ENCODE peak calls at places on chromosomes 3 and 15, in four cellular contexts. D, Q, Z and S are unnamed samples. For H3K36me3, the result is how much of the 10 kb centered on the place peaks cover.

GRCh38 chr3:117463276-117463675 is 753.7 kb downstream of the TUSC7 start:
- DNase-seq in D (no peak), Z (no peak), Q (no peak), S (no peak)

GRCh38 chr15:56929933-56930332 is 11.5 kb downstream of the TCF12 start:
- DNase-seq in Q (no peak), Z (no peak), D (no peak), S (no peak)

GRCh38 chr15:40249477-40250303 is 10.8 kb downstream of the PAK6 start:
- DNase-seq in D (no peak), Z (no peak), Q (no peak), S (no peak)

GRCh38 chr3:192943384-192943783 is 25.7 kb upstream of the MB21D2 start:
- DNase-seq in Z (no peak), D (no peak), Q (no peak), S (no peak)

GRCh38 chr15:29695486-29696167 is 126.6 kb downstream of the TJP1 start:
- DNase-seq in D (peak), Q (no peak), Z (no peak), S (peak)

GRCh38 chr3:29642393-29643033 is 361.6 kb downstream of the RBMS3 start:
- DNase-seq in Q (no peak), Z (no peak), D (no peak), S (no peak)

GRCh38 chr3:29488922-29489321 is 208.1 kb downstream of the RBMS3 start:
- DNase-seq in Q (no peak), Z (no peak), D (no peak), S (no peak)

GRCh38 chr15:93203036-93203435 is 114.0 kb upstream of the RGMA start:
- DNase-seq in Z (no peak), D (no peak), Q (peak), S (no peak)

GRCh38 chr3:177338697-177339219 is 141.5 kb upstream of the TBL1XR1 start:
- DNase-seq in Q (peak), Z (no peak), D (peak), S (peak)

GRCh38 chr15:63046927-63047760 is 4.6 kb downstream of the TPM1 start:
- DNase-seq in Z (no peak), Q (no peak), D (no peak), S (no peak)

GRCh38 chr3:186099178-186099577 is 9.7 kb downstream of the ETV5 start:
- DNase-seq in Q (no peak), D (no peak), Z (no peak), S (no peak)

GRCh38 chr3:197151562-197151961 is 121.9 kb upstream of the MELTF start:
- DNase-seq in D (peak), Z (no peak), Q (no peak), S (peak)

GRCh38 chr3:54897028-54897711 is 30.7 kb downstream of the LRTM1 start:
- DNase-seq in Q (no peak), D (no peak), Z (no peak), S (no peak)

GRCh38 chr3:127887321-127887720 is 27.7 kb upstream of the KBTBD12 start:
- DNase-seq in D (no peak), Q (no peak), Z (no peak), S (no peak)

GRCh38 chr15:38622908-38623307 is 58.3 kb upstream of the RASGRP1 start:
- DNase-seq in Q (no peak), Z (no peak), D (no peak), S (no peak)

GRCh38 chr3:66256806-66257205 is 36.0 kb downstream of the SLC25A26 start:
- DNase-seq in D (no peak), Z (no peak), Q (no peak), S (no peak)

GRCh38 chr15:30990036-30990435 is 1.4 kb downstream of the MTMR10 start:
- DNase-seq in Q (no peak), D (no peak), Z (no peak), S (peak)

DNA sequence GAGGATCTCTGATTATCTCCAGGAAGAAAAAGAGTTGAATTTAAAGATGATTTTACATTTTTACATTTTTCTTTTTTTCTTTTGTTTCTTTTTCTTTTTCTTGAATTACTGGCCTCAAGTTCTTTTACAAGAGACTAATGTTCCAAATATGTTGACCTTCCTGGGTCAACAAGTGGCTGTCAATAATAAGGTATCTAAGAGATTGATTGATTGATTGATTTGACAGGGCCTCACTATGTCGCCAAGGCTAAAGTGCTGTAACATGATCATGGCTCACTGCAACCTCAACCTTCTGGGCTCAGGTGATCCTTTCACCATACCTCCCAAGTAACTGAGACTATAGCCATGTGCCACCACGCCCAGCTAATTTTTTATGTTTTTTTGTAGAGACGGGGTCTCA is 44.6 kb downstream of the KIF9 start:
- DNase-seq in Z (no peak), Q (no peak), D (no peak), S (no peak)
- TF ChIP-seq HDAC2 in Z (no peak), Q (no peak), D (no peak), S (no peak)

DNA sequence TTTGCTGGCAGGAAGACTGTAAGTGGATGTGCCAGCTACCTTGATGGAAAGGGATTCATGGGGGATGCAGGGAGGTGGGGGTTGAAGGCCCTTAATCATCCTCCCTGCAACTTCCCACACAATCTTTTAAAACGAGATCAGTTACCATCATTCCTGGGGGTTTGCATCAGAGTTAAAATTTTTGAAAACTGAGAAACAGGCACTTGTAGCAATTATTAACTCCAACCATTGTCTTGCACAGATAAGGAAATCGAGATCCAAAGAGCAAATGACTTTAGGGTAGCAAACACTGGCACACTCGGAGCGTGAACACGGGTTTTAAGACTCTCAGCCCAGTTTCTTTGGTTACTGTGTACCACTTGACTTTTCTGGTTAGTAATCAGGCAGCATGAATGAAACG is 41.9 kb downstream of the GPD1L start:
- DNase-seq in Q (no peak), Z (no peak), D (no peak), S (no peak)
- H3K36me3 ChIP-seq in Q (under half), Z (under half), D (under half), S (under half)

GRCh38 chr15:70361891-70362290 is 264.2 kb upstream of the TLE3 start:
- DNase-seq in D (no peak), Z (no peak), Q (no peak), S (no peak)

GRCh38 chr15:70362350-70362749 is 264.6 kb upstream of the TLE3 start:
- DNase-seq in Z (no peak), Q (no peak), D (no peak), S (no peak)

GRCh38 chr15:70358871-70359647 is 261.3 kb upstream of the TLE3 start:
- DNase-seq in Z (no peak), Q (no peak), D (no peak), S (no peak)

GRCh38 chr15:70361106-70361505 is 263.4 kb upstream of the TLE3 start:
- DNase-seq in D (no peak), Q (no peak), Z (no peak), S (no peak)

DNA sequence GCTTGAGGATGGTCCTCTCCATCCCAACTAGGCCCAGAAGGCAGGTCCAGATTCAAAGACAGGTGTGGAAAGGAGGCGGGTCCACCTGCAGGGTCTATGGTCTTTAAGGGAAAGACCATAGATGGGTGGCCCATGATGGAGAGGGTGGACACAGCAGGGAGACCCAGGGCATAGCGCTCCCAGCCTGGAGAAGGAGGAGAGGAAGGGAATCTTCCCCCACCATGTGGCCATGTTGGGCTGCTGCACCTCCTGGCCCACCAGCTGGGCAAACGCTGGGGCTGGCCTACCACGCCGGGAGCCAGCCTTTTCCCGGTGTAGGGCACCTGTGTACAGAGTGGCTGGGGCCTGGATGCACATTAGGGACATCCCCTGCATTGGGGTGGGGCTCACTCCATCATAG is 265.2 kb upstream of the TLE3 start:
- DNase-seq in Q (no peak), Z (no peak), D (peak), S (peak)
- TF ChIP-seq HDAC2 in Q (no peak), Z (no peak), D (no peak), S (no peak)

DNA sequence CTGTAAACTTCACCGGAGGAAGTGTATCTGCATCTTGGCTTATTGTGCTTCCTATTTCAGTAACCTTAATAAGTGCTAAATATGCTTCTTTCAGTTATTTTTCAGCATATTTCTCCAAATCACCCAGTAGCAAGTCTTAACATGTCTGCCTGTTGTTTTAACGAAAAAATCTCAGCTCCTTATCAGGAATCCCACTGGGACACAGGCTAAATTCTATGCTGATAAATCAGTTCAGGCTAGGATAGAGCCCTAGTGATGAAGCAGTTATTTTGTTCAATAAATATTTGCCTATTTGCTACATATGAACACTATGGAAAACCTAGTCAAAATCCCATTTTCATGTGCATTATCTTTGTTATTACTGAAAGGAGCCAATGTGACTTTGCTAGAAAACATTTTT is 8.2 kb upstream of the MITF start:
- DNase-seq in D (no peak), Z (no peak), Q (no peak), S (no peak)
- H3K36me3 ChIP-seq in D (under half), Z (under half), Q (under half), S (under half)

GRCh38 chr3:38542401-38543298 is 46.5 kb downstream of the EXOG start:
- DNase-seq in Q (no peak), Z (no peak), D (no peak), S (no peak)
- TF ChIP-seq HDAC2 in Q (no peak), Z (no peak), D (no peak), S (no peak)

DNA sequence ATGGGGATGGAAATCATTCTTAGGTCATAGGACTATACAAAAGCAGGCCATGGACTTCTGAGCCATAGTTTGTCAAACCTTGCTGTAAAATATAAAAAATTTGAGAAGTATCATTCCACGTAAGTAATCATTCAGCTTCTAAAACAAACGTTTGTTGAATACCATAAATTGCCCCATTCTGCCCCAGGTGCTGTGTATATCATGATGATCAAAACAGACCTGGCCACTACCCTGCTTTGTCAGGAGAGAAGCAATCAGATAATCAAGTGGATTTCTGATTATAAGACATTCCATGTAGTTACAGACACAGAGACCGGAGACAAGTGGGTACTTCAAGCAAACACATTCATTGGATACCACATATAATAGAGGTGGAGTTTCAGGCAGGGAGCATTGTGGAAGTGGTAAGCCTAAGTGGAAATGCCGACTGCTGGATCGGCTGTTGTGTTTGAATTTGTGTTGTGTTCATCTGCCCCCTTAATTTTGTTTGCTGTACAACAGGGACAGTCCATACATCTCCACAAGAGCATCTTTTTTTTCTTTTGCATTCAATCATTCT is 61.7 kb downstream of the TGFBR2 start:
- DNase-seq in Q (no peak), D (peak), Z (no peak), S (no peak)
- H3K36me3 ChIP-seq in Q (under half), D (under half), Z (under half), S (half or more)

GRCh38 chr3:42547401-42547945 is 34.3 kb downstream of the SEC22C start:
- DNase-seq in Q (peak), D (peak), Z (no peak), S (peak)
- TF ChIP-seq HDAC2 in Q (no peak), D (no peak), Z (no peak), S (no peak)

GRCh38 chr3:9448071-9448470 is 50.7 kb downstream of the SETD5 start:
- DNase-seq in Q (no peak), Z (no peak), D (no peak), S (no peak)
- H3K36me3 ChIP-seq in Q (half or more), Z (under half), D (half or more), S (half or more)

DNA sequence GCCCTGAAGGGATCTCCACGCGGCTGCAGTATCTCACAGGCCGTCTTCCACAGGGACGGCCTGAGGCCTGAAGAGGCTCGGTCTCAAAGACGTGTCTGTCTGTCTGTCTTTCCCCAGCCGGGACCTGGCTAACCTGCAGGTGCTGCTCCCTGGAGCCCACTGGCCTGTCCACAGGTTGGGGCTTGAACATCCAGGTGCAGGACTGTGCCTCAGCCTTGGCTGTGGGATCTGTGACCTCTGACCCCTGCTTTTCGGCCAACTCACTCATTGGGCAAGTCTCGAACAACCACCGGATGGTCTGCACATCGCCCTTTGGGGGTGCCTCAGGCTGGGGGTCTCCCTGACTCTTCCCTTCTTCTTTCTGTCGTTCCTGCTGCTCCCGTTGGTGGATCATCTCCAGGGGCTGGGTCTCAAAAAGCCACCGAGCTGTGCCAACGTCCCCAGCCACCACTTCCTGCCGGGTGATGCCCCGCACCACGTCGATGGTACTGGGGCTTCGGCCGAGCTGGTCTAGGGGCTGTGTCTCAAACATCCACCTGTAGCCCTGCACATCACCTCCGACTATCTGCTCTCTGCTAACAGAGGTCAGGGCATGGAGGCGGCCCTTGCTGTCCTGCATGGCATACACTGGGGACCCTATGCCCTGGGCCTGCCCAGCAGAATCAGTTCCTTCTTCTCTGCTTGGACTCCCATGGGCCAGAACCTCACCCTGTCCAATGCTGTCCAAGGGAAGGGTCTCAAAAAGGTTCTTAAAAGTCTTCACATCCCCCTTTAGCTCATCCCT is 4.8 kb downstream of the XIRP1 start:
- DNase-seq in Z (no peak), Q (no peak), D (no peak), S (no peak)
- TF ChIP-seq HDAC2 in Z (no peak), Q (no peak), D (no peak), S (no peak)